ENCODE peak calls at places on chromosomes 11 and 22, in six cellular contexts. Q is NAMALWA, E is LoVo, C is AG08395, Z is cardiac muscle cell, A is mucosa of descending colon. H is an unnamed sample.

GRCh38 chr11:124747406-124748099 is 4.5 kb downstream of the VSIG2 start:
- DNase-seq in Q (no peak), Z (no peak), A (no peak), E (no peak), C (no peak), H (no peak)

GRCh38 chr11:88174627-88175003 is 628 bp downstream of the RAB38 start:
- DNase-seq in C (peak), E (no peak), Z (peak), A (peak), Q (no peak), H (peak)

GRCh38 chr11:111245425-111245824 is at the start of gene POU2AF2:
- DNase-seq in Z (no peak), C (no peak), A (no peak), Q (no peak), E (no peak), H (no peak)

GRCh38 chr11:127445476-127445875 is 444.9 kb upstream of the KIRREL3 start:
- DNase-seq in C (no peak), Q (no peak), Z (no peak), A (no peak), E (no peak), H (no peak)

GRCh38 chr11:119860561-119861094 is 131.6 kb upstream of the NECTIN1 start:
- DNase-seq in C (no peak), A (no peak), E (no peak), Z (no peak), Q (no peak), H (no peak)

GRCh38 chr22:27581688-27582087 is 219.9 kb downstream of the MN1 start:
- DNase-seq in E (no peak), Z (peak), C (peak), A (peak), Q (no peak), H (no peak)

GRCh38 chr11:106424111-106424510 is 346.6 kb downstream of the AASDHPPT start:
- DNase-seq in A (no peak), C (peak), E (peak), Z (peak), Q (no peak), H (peak)

GRCh38 chr11:92245700-92246270 is 21.2 kb downstream of the FAT3 start:
- DNase-seq in A (no peak), Z (no peak), Q (no peak), E (no peak), C (no peak), H (no peak)

GRCh38 chr11:36399745-36400144 is 103.7 kb downstream of the PRR5L start:
- DNase-seq in Q (no peak), E (no peak), C (no peak), Z (no peak), A (no peak), H (no peak)

GRCh38 chr11:47177846-47178245 is 1.2 kb upstream of the ARFGAP2 start:
- DNase-seq in A (no peak), E (no peak), Z (no peak), Q (no peak), C (no peak), H (no peak)

GRCh38 chr11:3925513-3925912 is 70.0 kb downstream of the STIM1 start:
- DNase-seq in Q (no peak), A (no peak), E (no peak), C (no peak), Z (no peak), H (no peak)

GRCh38 chr11:128502736-128503135 is 84.6 kb downstream of the ETS1 start:
- DNase-seq in Q (no peak), E (no peak), C (peak), Z (peak), A (peak), H (peak)

GRCh38 chr11:118343981-118344521 is at the start of gene CD3G:
- DNase-seq in E (no peak), Z (no peak), Q (no peak), A (peak), C (no peak), H (no peak)

GRCh38 chr22:26432619-26433311 is 3.7 kb downstream of the ASPHD2 start:
- DNase-seq in C (no peak), A (no peak), Q (peak), E (no peak), Z (no peak), H (no peak)

GRCh38 chr22:29470159-29470855 is 9.7 kb upstream of the NEFH start:
- DNase-seq in Q (peak), C (peak), A (peak), Z (peak), E (peak), H (no peak)

GRCh38 chr11:128029219-128029722 is 558.1 kb downstream of the ETS1 start:
- DNase-seq in E (no peak), Z (peak), Q (no peak), A (no peak), C (no peak), H (no peak)

GRCh38 chr11:35539781-35540281 is 14.4 kb upstream of the PAMR1 start:
- DNase-seq in C (peak), Q (no peak), E (no peak), A (peak), Z (peak), H (peak)

GRCh38 chr11:65225284-65226102 is 36.3 kb upstream of the POLA2 start:
- DNase-seq in C (peak), E (no peak), A (peak), Z (peak), Q (peak), H (peak)

GRCh38 chr11:69587454-69588081 is 53.4 kb upstream of the CCND1 start:
- DNase-seq in A (no peak), E (no peak), Z (peak), Q (no peak), C (peak), H (peak)

GRCh38 chr11:126192386-126192785 is 19.1 kb downstream of the RPUSD4 start:
- DNase-seq in Z (no peak), A (no peak), E (no peak), Q (no peak), C (no peak), H (no peak)

GRCh38 chr11:9672288-9672916 is 8.5 kb downstream of the SWAP70 start:
- DNase-seq in E (no peak), Q (no peak), Z (no peak), C (no peak), A (no peak), H (no peak)

GRCh38 chr11:44661311-44661717 is 65.4 kb upstream of the TSPAN18 start:
- DNase-seq in C (no peak), A (no peak), Q (no peak), E (no peak), Z (peak), H (no peak)

GRCh38 chr22:26887916-26888315 is 230.5 kb downstream of the MIAT start:
- DNase-seq in Q (no peak), A (no peak), Z (no peak), E (no peak), C (no peak), H (no peak)